ENCODE peak calls at places on chromosomes 2 and 18, in five cellular contexts. T, F, C, E and B are unnamed samples.

GRCh38 chr2:217804338-217804737 is 198.5 kb downstream of the TNS1 start:
- DNase-seq in C (no peak), T (no peak), E (no peak), F (no peak), B (no peak)

GRCh38 chr2:191376981-191377629 is 131.9 kb downstream of the MYO1B start:
- DNase-seq in F (peak), E (peak), C (peak), T (peak), B (no peak)

GRCh38 chr2:105541189-105542050 is 142.6 kb upstream of the FHL2 start:
- DNase-seq in F (no peak), E (no peak), C (no peak), T (no peak), B (no peak)

GRCh38 chr2:118166242-118166641 is 78.0 kb downstream of the INSIG2 start:
- DNase-seq in E (no peak), C (no peak), F (no peak), T (no peak), B (no peak)

GRCh38 chr2:237874585-237875161 is 15.2 kb downstream of the RAMP1 start:
- DNase-seq in T (no peak), E (no peak), C (no peak), F (no peak), B (no peak)

GRCh38 chr2:39706350-39706749 is 40.6 kb downstream of the TMEM178A start:
- DNase-seq in F (no peak), T (no peak), E (no peak), C (no peak), B (no peak)

GRCh38 chr2:157620956-157621355 is 7.7 kb downstream of the ACVR1C start:
- DNase-seq in E (no peak), C (no peak), T (no peak), F (no peak), B (no peak)

GRCh38 chr2:127275356-127275755 is 18.6 kb downstream of the ERCC3 start:
- DNase-seq in F (no peak), T (no peak), E (no peak), C (no peak), B (no peak)

GRCh38 chr2:172099472-172100079 is 3.1 kb downstream of the DLX2 start:
- DNase-seq in E (no peak), F (no peak), T (no peak), C (no peak), B (no peak)

GRCh38 chr2:174026122-174026845 is 61.1 kb upstream of the SP3 start:
- DNase-seq in F (no peak), C (no peak), T (no peak), E (no peak), B (no peak)

GRCh38 chr2:174024524-174025270 is 59.5 kb upstream of the SP3 start:
- DNase-seq in E (no peak), T (no peak), F (no peak), C (no peak), B (no peak)

GRCh38 chr2:174023591-174024523 is 58.7 kb upstream of the SP3 start:
- DNase-seq in E (peak), T (no peak), C (peak), F (no peak), B (peak)

GRCh38 chr2:174027956-174028355 is 62.8 kb upstream of the SP3 start:
- DNase-seq in T (no peak), C (no peak), F (no peak), E (no peak), B (no peak)

GRCh38 chr2:174025271-174026121 is 60.3 kb upstream of the SP3 start:
- DNase-seq in T (no peak), C (no peak), E (peak), F (no peak), B (peak)
- TF ChIP-seq ZBTB33 in T (no peak), C (no peak), E (peak), F (no peak), B (no peak)

GRCh38 chr2:167869200-167869599 is 378.2 kb downstream of the STK39 start:
- DNase-seq in C (no peak), T (no peak), E (no peak), F (no peak), B (no peak)
- TF ChIP-seq ZBTB33 in C (no peak), T (no peak), E (no peak), F (no peak), B (no peak)

GRCh38 chr2:174844295-174844708 is 80.0 kb upstream of the CHRNA1 start:
- DNase-seq in E (no peak), F (no peak), C (no peak), T (no peak), B (no peak)
- TF ChIP-seq ZBTB33 in E (no peak), F (no peak), C (no peak), T (no peak), B (no peak)

DNA sequence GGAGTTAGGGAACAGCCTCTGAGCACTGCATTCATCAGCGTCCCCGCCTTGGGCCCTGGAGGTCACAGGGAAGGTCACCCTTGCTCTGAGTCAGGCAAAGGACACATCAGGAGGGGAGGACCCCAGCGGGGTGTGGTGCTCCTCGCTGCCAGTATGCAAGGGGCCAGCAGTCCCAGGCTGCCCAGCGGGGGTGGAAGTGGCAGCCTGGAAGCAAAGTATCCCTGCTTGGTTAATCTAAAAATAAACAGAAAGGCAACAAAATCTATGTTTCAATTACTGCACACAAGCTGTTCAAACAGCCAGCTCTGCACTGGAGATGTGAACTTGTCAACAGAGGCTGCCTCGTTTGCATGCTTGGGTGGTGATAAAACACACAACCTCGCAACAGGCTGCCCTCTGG is 164.1 kb downstream of the KLHL29 start:
- DNase-seq in F (no peak), C (no peak), T (no peak), E (no peak), B (no peak)
- TF ChIP-seq ZBTB33 in F (no peak), C (no peak), T (no peak), E (no peak), B (no peak)

DNA sequence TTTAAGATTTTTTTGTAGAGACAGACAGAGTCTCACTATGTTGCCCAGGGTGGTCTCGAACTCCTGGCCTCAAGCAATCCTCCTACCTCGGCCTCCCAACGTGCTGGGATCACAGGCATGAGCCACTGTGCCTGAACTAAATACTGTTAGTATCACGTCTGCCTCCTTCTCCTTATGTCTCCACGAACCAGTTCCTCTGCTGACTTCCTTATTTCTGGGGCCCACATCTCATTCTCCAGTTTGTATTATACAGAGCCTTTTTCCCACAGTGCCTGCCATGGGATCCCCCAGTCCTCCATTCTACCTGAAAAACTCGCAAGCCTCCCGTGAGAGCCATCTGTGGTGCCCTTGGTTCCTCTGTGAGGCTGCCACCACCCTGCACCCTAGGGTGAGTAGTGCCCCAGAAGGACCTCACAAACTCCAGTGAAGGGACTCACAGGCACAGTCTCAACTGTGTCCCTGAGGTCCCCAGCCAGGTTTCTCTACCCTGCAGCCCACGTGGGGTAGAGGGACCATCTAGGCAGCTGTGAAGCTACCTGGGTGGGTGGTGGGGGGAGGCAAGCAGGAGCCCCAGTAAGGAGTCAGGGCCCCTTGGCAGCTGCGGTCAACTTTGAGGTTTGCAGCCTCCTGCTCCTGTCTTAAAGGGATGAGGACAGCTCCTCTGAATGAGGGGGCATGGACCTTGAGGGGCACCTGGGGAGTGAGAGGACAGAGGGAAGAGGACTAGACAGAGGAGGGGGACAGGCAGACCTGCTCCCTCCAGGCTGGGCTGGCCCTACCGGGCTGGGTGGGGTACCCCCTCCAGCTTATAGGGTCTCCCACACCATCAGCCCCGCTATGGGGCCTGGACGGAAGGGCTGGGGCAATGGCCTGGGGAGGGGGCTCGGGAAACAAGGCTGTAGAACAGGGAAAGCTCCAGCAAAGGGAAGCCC is 1.1 kb downstream of the PSTPIP2 start:
- DNase-seq in C (no peak), T (no peak), E (no peak), F (no peak), B (peak)
- TF ChIP-seq ZBTB33 in C (no peak), T (no peak), E (no peak), F (no peak), B (no peak)

DNA sequence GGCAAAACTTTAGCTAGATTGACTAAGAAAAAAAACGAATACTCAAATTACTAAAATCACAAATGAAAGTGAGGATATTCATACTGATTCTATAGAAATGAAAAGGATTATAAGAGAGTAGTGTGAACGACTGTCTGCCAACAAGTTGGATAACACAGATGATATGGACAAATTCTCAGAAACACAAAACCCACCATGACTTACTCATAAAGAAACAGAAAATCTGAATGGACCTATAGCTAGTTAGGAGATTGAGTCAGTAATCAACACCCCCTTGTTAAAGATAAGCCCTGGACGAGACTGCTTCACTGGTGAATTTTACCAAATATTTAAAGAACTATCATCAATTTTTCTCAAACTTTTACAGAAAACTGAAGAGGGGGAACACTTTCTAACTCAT is 108.8 kb upstream of the TMEM200C start:
- DNase-seq in C (no peak), T (no peak), E (no peak), F (peak), B (no peak)
- TF ChIP-seq ZBTB33 in C (no peak), T (no peak), E (no peak), F (no peak), B (no peak)

GRCh38 chr2:26244479-26245230 is at the start of the genes HADHA and HADHB:
- DNase-seq in T (peak), F (peak), E (peak), C (peak), B (peak)

GRCh38 chr2:26238301-26238958 is 6.0 kb downstream of the HADHA start:
- DNase-seq in E (peak), T (no peak), C (no peak), F (no peak), B (no peak)

GRCh38 chr2:26243643-26244478 is 571 bp downstream of the HADHA start:
- DNase-seq in F (no peak), T (no peak), C (no peak), E (no peak), B (peak)

GRCh38 chr2:26245231-26245732 is 543 bp downstream of the HADHB start:
- DNase-seq in E (peak), C (no peak), T (peak), F (peak), B (peak)

DNA sequence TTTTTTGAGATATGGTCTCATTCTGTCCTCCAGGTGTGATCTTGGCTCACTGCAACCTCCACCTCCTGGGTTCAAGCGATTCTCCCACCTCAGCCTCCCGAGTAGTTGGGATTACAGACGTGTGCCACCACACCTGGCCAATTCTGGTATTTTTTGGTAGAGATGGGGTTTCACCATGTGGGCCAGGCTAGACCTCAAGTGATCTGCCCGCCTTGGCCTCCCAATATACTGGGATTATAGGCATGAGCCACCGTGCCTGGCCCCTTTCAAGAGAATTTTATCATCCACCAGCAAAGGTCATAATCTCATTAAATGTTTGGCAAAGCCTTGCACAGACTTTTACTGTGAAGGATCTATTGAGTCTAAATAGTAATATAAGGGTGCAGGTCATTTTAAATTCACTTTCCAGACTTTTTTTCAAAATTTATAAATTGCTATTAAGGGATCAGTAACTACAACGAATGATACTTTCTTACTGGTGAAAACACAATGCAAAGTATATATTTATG is 2.5 kb downstream of the HADHA start:
- DNase-seq in T (no peak), E (no peak), C (no peak), F (no peak), B (no peak)
- TF ChIP-seq ZBTB33 in T (no peak), E (no peak), C (no peak), F (no peak), B (no peak)